ENCODE peak calls at places on chromosomes 3 and 15, in eight cellular contexts. One of them, this sample, is unnamed. For H3K4me1, the result is how much of the 10 kb centered on the place peaks cover.

GRCh38 chr3:8851703-8852102 is 82.3 kb upstream of the OXTR start:
- DNase-seq in Peyer's patch: no peak
- DNase-seq in prostate gland: no peak
- DNase-seq in A549: peak
- DNase-seq in cardiac muscle cell: peak
- DNase-seq in tibial artery: no peak
- DNase-seq in mucosa of descending colon: no peak
- DNase-seq in heart right ventricle: no peak
- DNase-seq in this sample: no peak

GRCh38 chr3:24493951-24494615 is 567 bp downstream of the THRB start:
- DNase-seq in Peyer's patch: peak
- DNase-seq in prostate gland: peak
- DNase-seq in A549: peak
- DNase-seq in cardiac muscle cell: peak
- DNase-seq in tibial artery: peak
- DNase-seq in mucosa of descending colon: peak
- DNase-seq in heart right ventricle: peak
- DNase-seq in this sample: peak

GRCh38 chr3:101780661-101781060 is 1.6 kb downstream of the NXPE3 start:
- DNase-seq in Peyer's patch: no peak
- DNase-seq in prostate gland: no peak
- DNase-seq in A549: peak
- DNase-seq in cardiac muscle cell: peak
- DNase-seq in tibial artery: no peak
- DNase-seq in mucosa of descending colon: peak
- DNase-seq in heart right ventricle: no peak
- DNase-seq in this sample: no peak

GRCh38 chr3:127166501-127167065 is 26.3 kb upstream of the PRR23E start:
- DNase-seq in Peyer's patch: peak
- DNase-seq in prostate gland: no peak
- DNase-seq in A549: no peak
- DNase-seq in cardiac muscle cell: no peak
- DNase-seq in tibial artery: peak
- DNase-seq in mucosa of descending colon: no peak
- DNase-seq in heart right ventricle: no peak
- DNase-seq in this sample: no peak

GRCh38 chr3:52798978-52799476 is 4.4 kb downstream of the ITIH3 start:
- DNase-seq in Peyer's patch: no peak
- DNase-seq in prostate gland: no peak
- DNase-seq in A549: peak
- DNase-seq in cardiac muscle cell: peak
- DNase-seq in tibial artery: no peak
- DNase-seq in mucosa of descending colon: peak
- DNase-seq in heart right ventricle: no peak
- DNase-seq in this sample: no peak

GRCh38 chr3:46874430-46874829 is 3.1 kb upstream of the PTH1R start:
- DNase-seq in Peyer's patch: no peak
- DNase-seq in prostate gland: no peak
- DNase-seq in A549: no peak
- DNase-seq in cardiac muscle cell: peak
- DNase-seq in tibial artery: peak
- DNase-seq in mucosa of descending colon: no peak
- DNase-seq in heart right ventricle: peak
- DNase-seq in this sample: no peak

GRCh38 chr15:62454567-62455172 is 289.6 kb upstream of the C2CD4B start:
- DNase-seq in Peyer's patch: no peak
- DNase-seq in prostate gland: no peak
- DNase-seq in A549: no peak
- DNase-seq in cardiac muscle cell: no peak
- DNase-seq in tibial artery: no peak
- DNase-seq in mucosa of descending colon: no peak
- DNase-seq in heart right ventricle: no peak
- DNase-seq in this sample: no peak

GRCh38 chr3:13878711-13879101 is 1.2 kb downstream of the WNT7A start:
- DNase-seq in Peyer's patch: no peak
- DNase-seq in prostate gland: no peak
- DNase-seq in A549: no peak
- DNase-seq in cardiac muscle cell: no peak
- DNase-seq in tibial artery: no peak
- DNase-seq in mucosa of descending colon: no peak
- DNase-seq in heart right ventricle: no peak
- DNase-seq in this sample: no peak

GRCh38 chr3:143897558-143898305 is 49.5 kb upstream of the SLC9A9 start:
- DNase-seq in Peyer's patch: no peak
- DNase-seq in prostate gland: no peak
- DNase-seq in A549: peak
- DNase-seq in cardiac muscle cell: peak
- DNase-seq in tibial artery: no peak
- DNase-seq in mucosa of descending colon: no peak
- DNase-seq in heart right ventricle: no peak
- DNase-seq in this sample: no peak

GRCh38 chr15:100665570-100665969 is 63.2 kb downstream of the ASB7 start:
- DNase-seq in Peyer's patch: no peak
- DNase-seq in prostate gland: no peak
- DNase-seq in A549: no peak
- DNase-seq in cardiac muscle cell: peak
- DNase-seq in tibial artery: peak
- DNase-seq in mucosa of descending colon: no peak
- DNase-seq in heart right ventricle: no peak
- DNase-seq in this sample: no peak

GRCh38 chr3:49674491-49674983 is 386 bp downstream of the APEH start:
- DNase-seq in Peyer's patch: no peak
- DNase-seq in prostate gland: peak
- DNase-seq in A549: no peak
- DNase-seq in cardiac muscle cell: peak
- DNase-seq in tibial artery: no peak
- DNase-seq in mucosa of descending colon: peak
- DNase-seq in heart right ventricle: no peak
- DNase-seq in this sample: no peak

GRCh38 chr3:110494728-110495127 is 576.9 kb upstream of the NECTIN3 start:
- DNase-seq in Peyer's patch: no peak
- DNase-seq in prostate gland: no peak
- DNase-seq in A549: no peak
- DNase-seq in cardiac muscle cell: no peak
- DNase-seq in tibial artery: no peak
- DNase-seq in mucosa of descending colon: no peak
- DNase-seq in heart right ventricle: no peak
- DNase-seq in this sample: no peak

GRCh38 chr3:40821316-40821715 is 296.6 kb downstream of the ZNF621 start:
- DNase-seq in Peyer's patch: no peak
- DNase-seq in prostate gland: no peak
- DNase-seq in A549: no peak
- DNase-seq in cardiac muscle cell: no peak
- DNase-seq in tibial artery: no peak
- DNase-seq in mucosa of descending colon: no peak
- DNase-seq in heart right ventricle: no peak
- DNase-seq in this sample: no peak

GRCh38 chr15:61155741-61156700 is 73.1 kb downstream of the RORA start:
- DNase-seq in Peyer's patch: no peak
- DNase-seq in prostate gland: no peak
- DNase-seq in A549: no peak
- DNase-seq in cardiac muscle cell: peak
- DNase-seq in tibial artery: peak
- DNase-seq in mucosa of descending colon: no peak
- DNase-seq in heart right ventricle: peak
- DNase-seq in this sample: no peak

GRCh38 chr3:5466059-5466458 is 278.6 kb downstream of the EDEM1 start:
- DNase-seq in Peyer's patch: no peak
- DNase-seq in prostate gland: no peak
- DNase-seq in A549: no peak
- DNase-seq in cardiac muscle cell: no peak
- DNase-seq in tibial artery: no peak
- DNase-seq in mucosa of descending colon: no peak
- DNase-seq in heart right ventricle: no peak
- DNase-seq in this sample: no peak

GRCh38 chr3:71247221-71247947 is 336.1 kb downstream of the FOXP1 start:
- DNase-seq in Peyer's patch: no peak
- DNase-seq in prostate gland: no peak
- DNase-seq in A549: peak
- DNase-seq in cardiac muscle cell: peak
- DNase-seq in tibial artery: no peak
- DNase-seq in mucosa of descending colon: no peak
- DNase-seq in heart right ventricle: no peak
- DNase-seq in this sample: no peak

GRCh38 chr3:71245971-71246860 is 337.3 kb downstream of the FOXP1 start:
- DNase-seq in Peyer's patch: no peak
- DNase-seq in prostate gland: no peak
- DNase-seq in A549: no peak
- DNase-seq in cardiac muscle cell: peak
- DNase-seq in tibial artery: no peak
- DNase-seq in mucosa of descending colon: no peak
- DNase-seq in heart right ventricle: no peak
- DNase-seq in this sample: no peak

GRCh38 chr3:71244153-71245051 is 339.1 kb downstream of the FOXP1 start:
- DNase-seq in Peyer's patch: no peak
- DNase-seq in prostate gland: no peak
- DNase-seq in A549: no peak
- DNase-seq in cardiac muscle cell: peak
- DNase-seq in tibial artery: peak
- DNase-seq in mucosa of descending colon: no peak
- DNase-seq in heart right ventricle: no peak
- DNase-seq in this sample: no peak

GRCh38 chr3:71243230-71243629 is 340.3 kb downstream of the FOXP1 start:
- DNase-seq in Peyer's patch: no peak
- DNase-seq in prostate gland: no peak
- DNase-seq in A549: no peak
- DNase-seq in cardiac muscle cell: peak
- DNase-seq in tibial artery: no peak
- DNase-seq in mucosa of descending colon: no peak
- DNase-seq in heart right ventricle: no peak
- DNase-seq in this sample: no peak

GRCh38 chr3:71245052-71245488 is 338.5 kb downstream of the FOXP1 start:
- DNase-seq in Peyer's patch: no peak
- DNase-seq in prostate gland: peak
- DNase-seq in A549: peak
- DNase-seq in cardiac muscle cell: peak
- DNase-seq in tibial artery: no peak
- DNase-seq in mucosa of descending colon: no peak
- DNase-seq in heart right ventricle: no peak
- DNase-seq in this sample: no peak
- H3K4me3 ChIP-seq in Peyer's patch: no peak
- H3K4me3 ChIP-seq in prostate gland: no peak
- H3K4me3 ChIP-seq in A549: peak
- H3K4me3 ChIP-seq in cardiac muscle cell: peak
- H3K4me3 ChIP-seq in tibial artery: peak
- H3K4me3 ChIP-seq in mucosa of descending colon: no peak
- H3K4me3 ChIP-seq in heart right ventricle: peak
- H3K4me3 ChIP-seq in this sample: peak

DNA sequence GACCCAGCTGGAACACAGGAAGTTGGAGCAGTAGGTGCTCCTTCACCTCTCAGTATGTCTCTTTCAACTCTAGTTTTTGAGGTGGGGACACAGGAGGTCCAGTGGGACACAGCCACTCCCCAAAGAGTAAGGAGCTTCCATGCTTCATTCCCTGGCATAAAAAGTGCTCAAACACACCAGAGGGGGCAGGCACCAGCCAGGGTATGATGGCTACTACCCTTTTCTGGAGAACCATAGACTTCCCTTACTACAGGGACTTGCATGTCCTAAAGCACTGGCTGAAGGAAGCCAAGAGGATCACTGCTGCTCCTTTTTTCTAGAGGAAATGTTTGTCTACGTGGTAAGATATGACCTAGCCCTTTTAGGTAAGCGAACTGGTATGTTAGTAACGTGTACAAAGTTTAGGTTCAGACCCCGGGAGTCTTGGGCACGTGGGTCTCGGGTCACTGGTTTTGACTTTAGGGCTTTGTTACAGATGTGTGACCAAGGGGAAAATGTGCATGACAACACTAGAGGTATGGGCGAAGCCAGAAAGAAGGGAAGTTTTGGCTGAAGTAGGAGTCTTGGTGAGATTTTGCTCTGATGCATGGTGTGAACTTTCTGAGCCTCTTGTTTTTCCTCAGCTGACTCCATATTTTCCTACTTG is 11.9 kb downstream of the IL17RB start:
- DNase-seq in Peyer's patch: no peak
- DNase-seq in prostate gland: no peak
- DNase-seq in A549: no peak
- DNase-seq in cardiac muscle cell: no peak
- DNase-seq in tibial artery: no peak
- DNase-seq in mucosa of descending colon: no peak
- DNase-seq in heart right ventricle: no peak
- DNase-seq in this sample: no peak
- TF ChIP-seq CTCF in Peyer's patch: no peak
- TF ChIP-seq CTCF in prostate gland: no peak
- TF ChIP-seq CTCF in A549: no peak
- TF ChIP-seq CTCF in cardiac muscle cell: no peak
- TF ChIP-seq CTCF in tibial artery: no peak
- TF ChIP-seq CTCF in mucosa of descending colon: no peak
- TF ChIP-seq CTCF in heart right ventricle: no peak
- TF ChIP-seq CTCF in this sample: no peak

DNA sequence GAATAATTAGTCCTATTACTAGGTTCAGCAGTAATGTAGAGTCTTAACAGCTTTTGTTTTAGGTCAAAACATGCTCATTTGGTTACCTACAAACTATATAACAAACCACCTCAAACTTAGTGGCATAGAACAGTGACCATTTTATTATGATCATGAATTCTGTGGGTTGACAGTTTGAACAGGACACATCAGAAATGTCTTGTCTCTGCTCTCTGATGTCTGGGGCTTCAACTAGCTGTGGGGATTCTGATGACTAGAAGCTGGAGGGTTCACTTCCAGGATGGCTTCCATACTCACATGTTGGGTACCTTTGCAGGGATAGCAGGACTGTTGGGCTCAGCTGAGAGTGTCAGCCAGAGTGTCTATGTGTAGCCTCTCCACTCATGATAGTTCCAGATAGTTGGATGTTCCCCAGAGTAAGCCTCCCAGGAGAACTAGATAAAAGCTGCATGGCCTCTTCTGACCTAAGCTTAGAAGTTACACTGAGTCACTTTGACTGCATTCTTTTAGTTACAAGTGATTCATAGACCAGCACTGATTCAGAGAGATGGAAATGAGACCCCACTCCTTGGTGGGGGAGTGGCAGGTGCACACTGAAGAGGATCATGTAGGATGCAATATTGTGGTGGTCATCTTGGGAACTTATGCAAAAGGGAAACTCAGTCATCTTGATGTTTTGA is 32.6 kb downstream of the PLCL2 start:
- DNase-seq in Peyer's patch: no peak
- DNase-seq in prostate gland: no peak
- DNase-seq in A549: no peak
- DNase-seq in cardiac muscle cell: no peak
- DNase-seq in tibial artery: no peak
- DNase-seq in mucosa of descending colon: no peak
- DNase-seq in heart right ventricle: no peak
- DNase-seq in this sample: no peak
- H3K4me1 ChIP-seq in Peyer's patch: under half
- H3K4me1 ChIP-seq in prostate gland: under half
- H3K4me1 ChIP-seq in A549: under half
- H3K4me1 ChIP-seq in cardiac muscle cell: under half
- H3K4me1 ChIP-seq in tibial artery: under half
- H3K4me1 ChIP-seq in mucosa of descending colon: under half
- H3K4me1 ChIP-seq in heart right ventricle: half or more
- H3K4me1 ChIP-seq in this sample: under half

DNA sequence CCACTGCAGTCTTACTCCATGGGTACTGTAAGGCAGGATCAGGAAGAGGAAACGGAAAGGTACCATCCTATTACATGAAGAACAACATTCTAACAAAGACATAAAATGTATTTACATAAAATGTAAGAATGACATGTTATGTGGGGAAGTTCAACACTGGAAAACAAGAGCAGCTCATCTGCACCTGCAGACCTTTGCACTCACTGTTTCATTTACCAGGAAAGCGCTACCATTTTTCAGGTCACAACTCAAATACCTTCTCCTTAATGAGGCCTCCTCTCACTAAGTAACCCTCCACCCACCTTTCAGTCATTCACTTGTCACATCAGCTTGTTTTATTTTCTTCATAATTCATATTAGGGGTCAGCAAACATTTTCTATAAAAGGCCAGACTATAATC is 2.6 kb downstream of the TMCC1 start:
- DNase-seq in Peyer's patch: no peak
- DNase-seq in prostate gland: no peak
- DNase-seq in A549: no peak
- DNase-seq in cardiac muscle cell: no peak
- DNase-seq in tibial artery: no peak
- DNase-seq in mucosa of descending colon: peak
- DNase-seq in heart right ventricle: no peak
- DNase-seq in this sample: no peak
- H3K4me3 ChIP-seq in Peyer's patch: no peak
- H3K4me3 ChIP-seq in prostate gland: no peak
- H3K4me3 ChIP-seq in A549: no peak
- H3K4me3 ChIP-seq in cardiac muscle cell: no peak
- H3K4me3 ChIP-seq in tibial artery: no peak
- H3K4me3 ChIP-seq in mucosa of descending colon: no peak
- H3K4me3 ChIP-seq in heart right ventricle: no peak
- H3K4me3 ChIP-seq in this sample: no peak